ENCODE peak calls at places on chromosomes 3 and 15, in six cellular contexts. One of them, this sample, is unnamed.

GRCh38 chr3:185318136-185318535 is 44.8 kb upstream of the MAP3K13 start:
- DNase-seq in pancreas: no peak
- DNase-seq in CD8-positive, alpha-beta T cell: no peak
- DNase-seq in epithelial cell of esophagus: peak
- DNase-seq in mammary epithelial cell: peak
- DNase-seq in cardiac muscle cell: peak
- DNase-seq in this sample: no peak

GRCh38 chr15:34841220-34841841 is 46.0 kb upstream of the ACTC1 start:
- DNase-seq in pancreas: no peak
- DNase-seq in CD8-positive, alpha-beta T cell: no peak
- DNase-seq in epithelial cell of esophagus: no peak
- DNase-seq in mammary epithelial cell: no peak
- DNase-seq in cardiac muscle cell: no peak
- DNase-seq in this sample: no peak

GRCh38 chr15:56244811-56245576 is 1.3 kb upstream of the RFX7 start:
- DNase-seq in pancreas: peak
- DNase-seq in CD8-positive, alpha-beta T cell: no peak
- DNase-seq in epithelial cell of esophagus: no peak
- DNase-seq in mammary epithelial cell: no peak
- DNase-seq in cardiac muscle cell: no peak
- DNase-seq in this sample: peak

GRCh38 chr3:149650828-149651227 is 7.0 kb downstream of the WWTR1 start:
- DNase-seq in pancreas: no peak
- DNase-seq in CD8-positive, alpha-beta T cell: no peak
- DNase-seq in epithelial cell of esophagus: no peak
- DNase-seq in mammary epithelial cell: peak
- DNase-seq in cardiac muscle cell: no peak
- DNase-seq in this sample: no peak

GRCh38 chr3:160577551-160578195 is 12.3 kb upstream of the KPNA4 start:
- DNase-seq in pancreas: no peak
- DNase-seq in CD8-positive, alpha-beta T cell: no peak
- DNase-seq in epithelial cell of esophagus: peak
- DNase-seq in mammary epithelial cell: peak
- DNase-seq in cardiac muscle cell: peak
- DNase-seq in this sample: no peak

GRCh38 chr3:14456794-14457193 is 54.4 kb downstream of the SLC6A6 start:
- DNase-seq in pancreas: no peak
- DNase-seq in CD8-positive, alpha-beta T cell: no peak
- DNase-seq in epithelial cell of esophagus: no peak
- DNase-seq in mammary epithelial cell: no peak
- DNase-seq in cardiac muscle cell: no peak
- DNase-seq in this sample: no peak

GRCh38 chr3:46673151-46674030 is 20.1 kb downstream of the ALS2CL start:
- DNase-seq in pancreas: peak
- DNase-seq in CD8-positive, alpha-beta T cell: no peak
- DNase-seq in epithelial cell of esophagus: no peak
- DNase-seq in mammary epithelial cell: no peak
- DNase-seq in cardiac muscle cell: no peak
- DNase-seq in this sample: no peak

GRCh38 chr15:35696767-35697231 is 150.8 kb upstream of the DPH6 start:
- DNase-seq in pancreas: no peak
- DNase-seq in CD8-positive, alpha-beta T cell: no peak
- DNase-seq in epithelial cell of esophagus: peak
- DNase-seq in mammary epithelial cell: peak
- DNase-seq in cardiac muscle cell: peak
- DNase-seq in this sample: no peak

GRCh38 chr3:43415088-43415487 is 128.7 kb downstream of the SNRK start:
- DNase-seq in pancreas: no peak
- DNase-seq in CD8-positive, alpha-beta T cell: no peak
- DNase-seq in epithelial cell of esophagus: no peak
- DNase-seq in mammary epithelial cell: no peak
- DNase-seq in cardiac muscle cell: no peak
- DNase-seq in this sample: no peak

GRCh38 chr3:27508421-27508820 is 24.2 kb upstream of the SLC4A7 start:
- DNase-seq in pancreas: no peak
- DNase-seq in CD8-positive, alpha-beta T cell: no peak
- DNase-seq in epithelial cell of esophagus: no peak
- DNase-seq in mammary epithelial cell: no peak
- DNase-seq in cardiac muscle cell: no peak
- DNase-seq in this sample: no peak

GRCh38 chr15:89814112-89814742 is 425 bp downstream of the ANPEP start:
- DNase-seq in pancreas: no peak
- DNase-seq in CD8-positive, alpha-beta T cell: no peak
- DNase-seq in epithelial cell of esophagus: no peak
- DNase-seq in mammary epithelial cell: no peak
- DNase-seq in cardiac muscle cell: peak
- DNase-seq in this sample: no peak

GRCh38 chr15:27456807-27457206 is 485.8 kb downstream of the GABRG3 start:
- DNase-seq in pancreas: no peak
- DNase-seq in CD8-positive, alpha-beta T cell: no peak
- DNase-seq in epithelial cell of esophagus: no peak
- DNase-seq in mammary epithelial cell: no peak
- DNase-seq in cardiac muscle cell: no peak
- DNase-seq in this sample: no peak

GRCh38 chr3:51703026-51703775 is 3.7 kb upstream of the GRM2 start:
- DNase-seq in pancreas: no peak
- DNase-seq in CD8-positive, alpha-beta T cell: no peak
- DNase-seq in epithelial cell of esophagus: no peak
- DNase-seq in mammary epithelial cell: no peak
- DNase-seq in cardiac muscle cell: no peak
- DNase-seq in this sample: no peak

GRCh38 chr15:70071799-70072198 is 25.9 kb downstream of the TLE3 start:
- DNase-seq in pancreas: no peak
- DNase-seq in CD8-positive, alpha-beta T cell: no peak
- DNase-seq in epithelial cell of esophagus: no peak
- DNase-seq in mammary epithelial cell: no peak
- DNase-seq in cardiac muscle cell: no peak
- DNase-seq in this sample: no peak

GRCh38 chr15:31485911-31486461 is 159.4 kb downstream of the KLF13 start:
- DNase-seq in pancreas: no peak
- DNase-seq in CD8-positive, alpha-beta T cell: no peak
- DNase-seq in epithelial cell of esophagus: peak
- DNase-seq in mammary epithelial cell: no peak
- DNase-seq in cardiac muscle cell: no peak
- DNase-seq in this sample: no peak

GRCh38 chr3:160225181-160226025 is at the start of gene C3orf80:
- DNase-seq in pancreas: peak
- DNase-seq in CD8-positive, alpha-beta T cell: no peak
- DNase-seq in epithelial cell of esophagus: peak
- DNase-seq in mammary epithelial cell: peak
- DNase-seq in cardiac muscle cell: peak
- DNase-seq in this sample: no peak

GRCh38 chr3:13105851-13106250 is 32.6 kb upstream of the IQSEC1 start:
- DNase-seq in pancreas: peak
- DNase-seq in CD8-positive, alpha-beta T cell: no peak
- DNase-seq in epithelial cell of esophagus: no peak
- DNase-seq in mammary epithelial cell: no peak
- DNase-seq in cardiac muscle cell: no peak
- DNase-seq in this sample: no peak

GRCh38 chr15:90654233-90655124 is 62.7 kb upstream of the BLM start:
- DNase-seq in pancreas: peak
- DNase-seq in CD8-positive, alpha-beta T cell: no peak
- DNase-seq in epithelial cell of esophagus: no peak
- DNase-seq in mammary epithelial cell: no peak
- DNase-seq in cardiac muscle cell: peak
- DNase-seq in this sample: no peak

GRCh38 chr3:61030469-61031035 is 220.7 kb downstream of the FHIT start:
- DNase-seq in pancreas: no peak
- DNase-seq in CD8-positive, alpha-beta T cell: no peak
- DNase-seq in epithelial cell of esophagus: no peak
- DNase-seq in mammary epithelial cell: peak
- DNase-seq in cardiac muscle cell: no peak
- DNase-seq in this sample: no peak

GRCh38 chr3:133886031-133886722 is 9.5 kb downstream of the RAB6B start:
- DNase-seq in pancreas: no peak
- DNase-seq in CD8-positive, alpha-beta T cell: no peak
- DNase-seq in epithelial cell of esophagus: no peak
- DNase-seq in mammary epithelial cell: no peak
- DNase-seq in cardiac muscle cell: no peak
- DNase-seq in this sample: no peak

GRCh38 chr3:133888739-133889340 is 6.8 kb downstream of the RAB6B start:
- DNase-seq in pancreas: no peak
- DNase-seq in CD8-positive, alpha-beta T cell: no peak
- DNase-seq in epithelial cell of esophagus: no peak
- DNase-seq in mammary epithelial cell: no peak
- DNase-seq in cardiac muscle cell: no peak
- DNase-seq in this sample: no peak

GRCh38 chr3:133887951-133888703 is 7.6 kb downstream of the RAB6B start:
- DNase-seq in pancreas: no peak
- DNase-seq in CD8-positive, alpha-beta T cell: no peak
- DNase-seq in epithelial cell of esophagus: no peak
- DNase-seq in mammary epithelial cell: no peak
- DNase-seq in cardiac muscle cell: no peak
- DNase-seq in this sample: no peak

GRCh38 chr3:133885241-133885711 is 10.4 kb downstream of the RAB6B start:
- DNase-seq in pancreas: no peak
- DNase-seq in CD8-positive, alpha-beta T cell: no peak
- DNase-seq in epithelial cell of esophagus: no peak
- DNase-seq in mammary epithelial cell: no peak
- DNase-seq in cardiac muscle cell: no peak
- DNase-seq in this sample: no peak

DNA sequence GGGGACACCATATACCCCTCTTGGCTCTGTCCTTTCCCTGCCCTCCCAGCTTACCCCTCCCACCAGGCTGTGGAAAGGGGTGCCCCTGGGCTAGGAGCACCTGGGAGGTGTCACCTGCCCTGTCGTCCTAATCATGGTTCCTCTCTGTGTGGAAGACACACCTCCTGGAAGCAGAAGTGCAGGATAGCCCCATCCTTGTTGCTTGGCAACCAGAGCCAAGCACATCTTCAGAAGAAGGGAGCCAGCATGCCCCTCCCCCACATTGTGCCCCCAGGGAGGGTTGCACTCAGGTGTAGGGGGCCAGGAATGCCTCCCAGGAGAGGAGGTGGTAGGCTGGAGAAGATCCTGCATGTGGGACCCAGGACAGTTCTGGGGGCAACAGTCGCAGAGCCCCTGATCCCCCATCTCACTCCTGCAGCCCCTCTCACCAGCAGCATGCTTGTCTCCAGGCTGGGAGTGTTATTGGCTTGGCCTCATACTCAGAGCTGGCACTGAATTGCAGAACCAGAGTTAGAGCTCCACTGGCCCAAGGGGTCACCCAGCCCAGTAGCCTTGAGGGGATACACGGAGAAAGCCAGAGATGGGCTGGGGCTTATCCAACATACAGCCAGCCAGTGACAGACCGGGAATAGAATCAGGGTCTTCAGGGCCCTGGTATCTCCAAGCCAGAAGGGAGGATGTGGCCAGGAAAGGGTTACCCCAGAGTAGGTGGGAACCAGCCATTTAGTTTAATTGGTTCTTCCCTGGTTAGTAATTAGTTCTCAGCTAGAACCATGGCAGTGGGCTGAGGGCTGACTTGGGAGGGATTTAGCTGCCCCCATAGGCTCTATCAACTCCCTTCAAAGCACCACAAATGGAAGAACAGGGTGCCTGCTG is 8.4 kb downstream of the RAB6B start:
- DNase-seq in pancreas: no peak
- DNase-seq in CD8-positive, alpha-beta T cell: no peak
- DNase-seq in epithelial cell of esophagus: no peak
- DNase-seq in mammary epithelial cell: no peak
- DNase-seq in cardiac muscle cell: no peak
- DNase-seq in this sample: no peak
- H3K4me3 ChIP-seq in pancreas: no peak
- H3K4me3 ChIP-seq in CD8-positive, alpha-beta T cell: no peak
- H3K4me3 ChIP-seq in epithelial cell of esophagus: no peak
- H3K4me3 ChIP-seq in mammary epithelial cell: no peak
- H3K4me3 ChIP-seq in cardiac muscle cell: no peak
- H3K4me3 ChIP-seq in this sample: no peak

GRCh38 chr3:9135930-9136525 is 113.4 kb downstream of the SRGAP3 start:
- DNase-seq in pancreas: peak
- DNase-seq in CD8-positive, alpha-beta T cell: no peak
- DNase-seq in epithelial cell of esophagus: no peak
- DNase-seq in mammary epithelial cell: no peak
- DNase-seq in cardiac muscle cell: no peak
- DNase-seq in this sample: no peak
- H3K4me3 ChIP-seq in pancreas: peak
- H3K4me3 ChIP-seq in CD8-positive, alpha-beta T cell: no peak
- H3K4me3 ChIP-seq in epithelial cell of esophagus: no peak
- H3K4me3 ChIP-seq in mammary epithelial cell: no peak
- H3K4me3 ChIP-seq in cardiac muscle cell: peak
- H3K4me3 ChIP-seq in this sample: no peak

GRCh38 chr3:64224826-64225606 is at the start of gene PRICKLE2:
- DNase-seq in pancreas: peak
- DNase-seq in CD8-positive, alpha-beta T cell: no peak
- DNase-seq in epithelial cell of esophagus: peak
- DNase-seq in mammary epithelial cell: peak
- DNase-seq in cardiac muscle cell: peak
- DNase-seq in this sample: no peak

GRCh38 chr3:64222501-64222900 is 2.8 kb downstream of the PRICKLE2 start:
- DNase-seq in pancreas: no peak
- DNase-seq in CD8-positive, alpha-beta T cell: no peak
- DNase-seq in epithelial cell of esophagus: no peak
- DNase-seq in mammary epithelial cell: no peak
- DNase-seq in cardiac muscle cell: no peak
- DNase-seq in this sample: no peak

GRCh38 chr3:64223809-64224570 is 1.3 kb downstream of the PRICKLE2 start:
- DNase-seq in pancreas: no peak
- DNase-seq in CD8-positive, alpha-beta T cell: no peak
- DNase-seq in epithelial cell of esophagus: no peak
- DNase-seq in mammary epithelial cell: no peak
- DNase-seq in cardiac muscle cell: peak
- DNase-seq in this sample: no peak

GRCh38 chr3:64229903-64230302 is 4.6 kb upstream of the PRICKLE2 start:
- DNase-seq in pancreas: no peak
- DNase-seq in CD8-positive, alpha-beta T cell: no peak
- DNase-seq in epithelial cell of esophagus: peak
- DNase-seq in mammary epithelial cell: peak
- DNase-seq in cardiac muscle cell: peak
- DNase-seq in this sample: no peak

GRCh38 chr3:64225695-64226499 is 631 bp upstream of the PRICKLE2 start:
- DNase-seq in pancreas: no peak
- DNase-seq in CD8-positive, alpha-beta T cell: no peak
- DNase-seq in epithelial cell of esophagus: no peak
- DNase-seq in mammary epithelial cell: peak
- DNase-seq in cardiac muscle cell: no peak
- DNase-seq in this sample: no peak
- H3K4me3 ChIP-seq in pancreas: no peak
- H3K4me3 ChIP-seq in CD8-positive, alpha-beta T cell: no peak
- H3K4me3 ChIP-seq in epithelial cell of esophagus: no peak
- H3K4me3 ChIP-seq in mammary epithelial cell: no peak
- H3K4me3 ChIP-seq in cardiac muscle cell: no peak
- H3K4me3 ChIP-seq in this sample: no peak

DNA sequence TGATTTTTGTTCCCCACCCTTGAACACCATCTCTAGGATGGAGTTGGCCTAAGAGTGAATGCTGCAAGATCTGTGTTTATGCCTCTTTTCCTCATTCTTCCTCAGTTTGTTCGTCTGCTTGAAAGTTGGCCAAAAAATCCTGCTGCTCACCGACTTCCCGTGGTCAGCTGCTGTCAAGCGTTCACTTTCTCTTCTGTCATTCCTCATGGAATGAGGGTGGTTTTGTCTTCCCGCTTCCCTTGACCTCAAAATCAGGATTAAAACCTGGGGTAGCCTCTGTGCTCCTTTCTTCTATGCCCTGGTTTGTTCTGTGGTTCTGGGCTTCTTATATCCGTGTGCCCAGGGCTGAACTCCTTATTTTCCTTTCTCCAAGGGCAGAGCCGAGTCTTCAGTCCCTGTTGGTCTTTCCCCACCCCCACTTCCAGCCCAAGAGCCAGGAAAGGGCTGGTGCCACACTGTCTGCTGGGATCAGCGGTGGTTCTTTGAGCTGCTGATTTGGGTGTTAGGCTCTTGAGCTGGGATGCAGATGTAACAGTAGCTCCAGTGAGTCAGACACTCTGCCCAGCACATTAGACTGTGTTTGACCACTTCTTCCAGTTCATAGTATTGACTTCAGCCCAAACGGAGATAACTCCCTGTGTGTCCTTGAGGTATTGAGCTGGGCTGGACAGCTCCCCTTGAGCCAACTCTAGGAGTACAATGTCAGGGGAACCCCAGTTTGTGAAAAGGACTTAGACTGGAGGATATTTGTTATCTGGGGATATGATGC is 2.3 kb downstream of the SERF2 start:
- DNase-seq in pancreas: no peak
- DNase-seq in CD8-positive, alpha-beta T cell: no peak
- DNase-seq in epithelial cell of esophagus: no peak
- DNase-seq in mammary epithelial cell: no peak
- DNase-seq in cardiac muscle cell: peak
- DNase-seq in this sample: no peak
- H3K4me3 ChIP-seq in pancreas: no peak
- H3K4me3 ChIP-seq in CD8-positive, alpha-beta T cell: no peak
- H3K4me3 ChIP-seq in epithelial cell of esophagus: no peak
- H3K4me3 ChIP-seq in mammary epithelial cell: no peak
- H3K4me3 ChIP-seq in cardiac muscle cell: no peak
- H3K4me3 ChIP-seq in this sample: no peak

This sample was measured in Jurkat, Clone E6-1.